ENCODE peak calls at places on chromosome 7, in ten cellular contexts. K, O, M, H, L, S, N, Q, T and I are unnamed samples.

GRCh38 chr7:16851829-16852228 is 30.0 kb downstream of the AGR3 start:
- DNase-seq in K (no peak), O (no peak), M (no peak), H (no peak), L (no peak), S (no peak), N (no peak), Q (no peak), T (peak; percentile 57), I (no peak)

GRCh38 chr7:44310221-44310848 is 15.1 kb downstream of the CAMK2B start:
- DNase-seq in K (no peak), O (no peak), M (no peak), H (no peak), L (no peak), S (no peak), N (no peak), Q (no peak), T (no peak), I (no peak)

GRCh38 chr7:116139007-116139406 is 71.3 kb upstream of the TES start:
- DNase-seq in K (no peak), O (no peak), M (no peak), H (no peak), L (no peak), S (no peak), N (no peak), Q (no peak), T (no peak), I (no peak)

GRCh38 chr7:100088621-100089457 is at the start of gene COPS6:
- DNase-seq in K (peak; percentile 86), O (peak; percentile 36), M (peak; percentile 90), H (peak; percentile 91), L (peak; percentile 90), S (peak; percentile 90), N (peak; percentile 91), Q (no peak), T (peak; percentile 92), I (peak; percentile 89)

GRCh38 chr7:26022578-26022977 is 129.4 kb upstream of the NFE2L3 start:
- DNase-seq in K (no peak), O (no peak), M (no peak), H (no peak), L (no peak), S (no peak), N (no peak), Q (no peak), T (no peak), I (no peak)

GRCh38 chr7:36286688-36287087 is 103.0 kb upstream of the ANLN start:
- DNase-seq in K (no peak), O (no peak), M (no peak), H (no peak), L (no peak), S (no peak), N (no peak), Q (no peak), T (no peak), I (no peak)

GRCh38 chr7:33444501-33444900 is 315.1 kb downstream of the BBS9 start:
- DNase-seq in K (peak; percentile 89), O (no peak), M (peak; percentile 41), H (peak; percentile 61), L (no peak), S (no peak), N (no peak), Q (peak; percentile 15), T (no peak), I (no peak)

GRCh38 chr7:116805100-116805544 is 57.3 kb upstream of the CAPZA2 start:
- DNase-seq in K (peak; percentile 50), O (no peak), M (peak; percentile 57), H (no peak), L (no peak), S (no peak), N (no peak), Q (peak; percentile 67), T (no peak), I (no peak)

GRCh38 chr7:65927489-65928448 is 54.2 kb downstream of the GUSB start:
- DNase-seq in K (no peak), O (no peak), M (peak; percentile 76), H (no peak), L (no peak), S (no peak), N (no peak), Q (no peak), T (no peak), I (no peak)

GRCh38 chr7:130141161-130141857 is 63.9 kb downstream of the TMEM209 start:
- DNase-seq in K (peak; percentile 64), O (no peak), M (peak; percentile 93), H (peak; percentile 80), L (peak; percentile 54), S (no peak), N (peak; percentile 85), Q (no peak), T (peak; percentile 90), I (no peak)

GRCh38 chr7:77563275-77563674 is 26.2 kb downstream of the PTPN12 start:
- DNase-seq in K (no peak), O (no peak), M (no peak), H (no peak), L (no peak), S (no peak), N (no peak), Q (no peak), T (no peak), I (no peak)

GRCh38 chr7:7668708-7669107 is 28.2 kb downstream of the UMAD1 start:
- DNase-seq in K (no peak), O (no peak), M (no peak), H (no peak), L (no peak), S (no peak), N (no peak), Q (no peak), T (no peak), I (no peak)

GRCh38 chr7:27169658-27170493 is 4.2 kb downstream of the HOXA10 start:
- DNase-seq in K (no peak), O (no peak), M (peak; percentile 5), H (peak; percentile 69), L (peak; percentile 3), S (no peak), N (peak; percentile 39), Q (no peak), T (peak; percentile 83), I (peak; percentile 7)

GRCh38 chr7:106114735-106115383 is 2.7 kb upstream of the SYPL1 start:
- DNase-seq in K (no peak), O (no peak), M (no peak), H (no peak), L (no peak), S (peak; percentile 5), N (no peak), Q (no peak), T (peak; percentile 50), I (no peak)

GRCh38 chr7:106110885-106111670 is 1.0 kb downstream of the SYPL1 start:
- DNase-seq in K (peak; percentile 19), O (no peak), M (no peak), H (no peak), L (no peak), S (peak; percentile 27), N (no peak), Q (no peak), T (no peak), I (no peak)

GRCh38 chr7:106111671-106112117 is 418 bp downstream of the SYPL1 start:
- DNase-seq in K (no peak), O (peak; percentile 7), M (peak; percentile 85), H (peak; percentile 87), L (peak; percentile 81), S (no peak), N (peak; percentile 84), Q (peak; percentile 36), T (no peak), I (no peak)

GRCh38 chr7:106112118-106112971 is at the start of gene SYPL1:
- DNase-seq in K (peak; percentile 80), O (peak; percentile 60), M (peak; percentile 96), H (peak; percentile 98), L (peak; percentile 96), S (peak; percentile 96), N (peak; percentile 97), Q (peak; percentile 83), T (peak; percentile 98), I (peak; percentile 85)

GRCh38 chr7:106112972-106113421 is 885 bp upstream of the SYPL1 start:
- DNase-seq in K (no peak), O (no peak), M (no peak), H (no peak), L (no peak), S (no peak), N (no peak), Q (no peak), T (peak; percentile 57), I (no peak)
- TF ChIP-seq CTCF in K (no peak), O (no peak), M (no peak), H (no peak), L (no peak), S (no peak), N (no peak), Q (no peak), T (no peak), I (no peak)

GRCh38 chr7:157228864-157229422 is 90.2 kb downstream of the UBE3C start:
- DNase-seq in K (no peak), O (no peak), M (peak; percentile 19), H (no peak), L (no peak), S (peak; percentile 29), N (no peak), Q (no peak), T (peak; percentile 82), I (no peak)
- TF ChIP-seq CTCF in K (no peak), O (peak; percentile 9), M (peak; percentile 29), H (no peak), L (peak; percentile 46), S (peak; percentile 30), N (peak; percentile 16), Q (peak; percentile 49), T (peak; percentile 73), I (peak; percentile 29)

DNA sequence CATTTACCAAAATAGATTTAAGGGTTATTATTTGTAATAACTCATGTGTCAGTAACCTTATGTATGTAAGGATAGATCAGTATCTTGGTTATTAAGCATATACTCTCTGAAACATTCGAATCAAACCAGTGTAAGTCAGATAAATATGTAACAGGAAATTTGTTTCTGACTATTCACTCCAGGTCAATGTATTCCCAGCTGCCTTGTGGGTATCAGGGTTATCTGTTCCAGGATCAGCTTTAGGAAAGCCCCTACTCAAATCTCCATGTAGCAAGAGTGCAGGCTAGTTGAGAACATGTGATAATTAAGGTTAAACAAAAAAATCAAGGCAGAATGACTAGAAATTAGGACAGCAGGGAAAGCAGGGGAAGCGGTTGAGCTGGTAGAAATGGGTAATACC is 201.7 kb downstream of the AUTS2 start:
- DNase-seq in K (no peak), O (no peak), M (no peak), H (no peak), L (no peak), S (no peak), N (no peak), Q (no peak), T (no peak), I (no peak)
- TF ChIP-seq CTCF in K (no peak), O (no peak), M (no peak), H (no peak), L (no peak), S (no peak), N (no peak), Q (no peak), T (no peak), I (no peak)

DNA sequence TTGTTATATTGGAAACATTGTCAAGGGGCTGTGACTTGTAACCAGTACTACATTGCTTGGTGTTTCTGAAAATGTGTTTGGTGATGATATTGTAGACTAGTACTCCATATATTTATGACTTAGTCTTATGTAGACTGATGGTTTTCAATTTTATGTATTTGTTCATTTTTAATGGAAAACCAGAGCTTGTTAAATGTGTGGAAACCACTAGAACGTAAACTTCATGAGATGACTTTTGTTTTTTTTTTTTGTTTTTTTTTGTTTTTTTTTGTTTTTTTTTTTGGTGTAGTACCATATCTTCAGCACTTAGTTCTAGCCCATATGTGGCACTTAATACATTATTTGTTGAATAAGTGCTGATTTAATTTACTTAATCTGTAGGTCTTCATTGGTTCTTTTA is 518.6 kb downstream of the AUTS2 start:
- DNase-seq in K (no peak), O (no peak), M (no peak), H (no peak), L (no peak), S (no peak), N (no peak), Q (no peak), T (no peak), I (no peak)
- TF ChIP-seq CTCF in K (no peak), O (no peak), M (no peak), H (no peak), L (no peak), S (no peak), N (no peak), Q (no peak), T (no peak), I (no peak)